ENCODE peak calls at places on chromosome 18, in five cellular contexts. I is HepG2, D is H1, X is GM12878, P is K562. V is an unnamed sample.

GRCh38 chr18:41378628-41379027 is 576.4 kb upstream of the PIK3C3 start:
- DNase-seq in P (no peak), D (no peak), X (no peak), I (no peak), V (no peak)

GRCh38 chr18:58429442-58429841 is 199.4 kb downstream of the ALPK2 start:
- DNase-seq in X (no peak), P (no peak), I (no peak), D (no peak), V (no peak)

GRCh38 chr18:66344227-66344626 is 259.7 kb downstream of the CDH19 start:
- DNase-seq in D (no peak), I (no peak), X (no peak), P (no peak), V (no peak)

GRCh38 chr18:45761512-45762114 is 37.6 kb downstream of the SLC14A1 start:
- DNase-seq in P (peak; percentile 18), D (no peak), X (no peak), I (no peak), V (no peak)

GRCh38 chr18:9868857-9869712 is 16.7 kb upstream of the TXNDC2 start:
- DNase-seq in P (no peak), I (no peak), X (no peak), D (no peak), V (no peak)

GRCh38 chr18:62571648-62572047 is 48.8 kb downstream of the ZCCHC2 start:
- DNase-seq in D (no peak), I (no peak), X (no peak), P (no peak), V (no peak)

GRCh38 chr18:59044855-59045254 is 94.8 kb upstream of the SEC11C start:
- DNase-seq in I (no peak), X (no peak), P (no peak), D (no peak), V (no peak)

GRCh38 chr18:54233228-54233625 is 8.8 kb upstream of the MBD2 start:
- DNase-seq in I (no peak), X (no peak), D (no peak), P (no peak), V (no peak)

GRCh38 chr18:57970356-57971095 is 73.5 kb upstream of the NEDD4L start:
- DNase-seq in X (no peak), D (peak; percentile 83), P (peak; percentile 22), I (peak; percentile 37), V (peak; percentile 76)

GRCh38 chr18:36188912-36189311 is 1.6 kb downstream of the MOCOS start:
- DNase-seq in P (no peak), X (no peak), D (peak; percentile 45), I (no peak), V (no peak)

GRCh38 chr18:45321520-45321919 is 293.8 kb upstream of the SLC14A2 start:
- DNase-seq in I (no peak), X (no peak), D (no peak), P (no peak), V (no peak)

GRCh38 chr18:9561774-9562173 is 52.6 kb downstream of the PPP4R1 start:
- DNase-seq in X (no peak), I (no peak), P (no peak), D (no peak), V (no peak)

GRCh38 chr18:26617151-26617554 is 68.8 kb upstream of the KCTD1 start:
- DNase-seq in D (no peak), X (no peak), I (peak; percentile 25), P (no peak), V (no peak)

GRCh38 chr18:44958450-44958849 is 277.8 kb downstream of the SETBP1 start:
- DNase-seq in D (no peak), X (no peak), I (no peak), P (no peak), V (no peak)

GRCh38 chr18:32389868-32390267 is 80.8 kb downstream of the GAREM1 start:
- DNase-seq in I (no peak), X (no peak), D (no peak), P (no peak), V (no peak)

GRCh38 chr18:31557446-31557845 is 34.2 kb upstream of the TTR start:
- DNase-seq in D (no peak), X (no peak), I (no peak), P (no peak), V (peak; percentile 30)

GRCh38 chr18:47594063-47594462 is 336.4 kb downstream of the SMAD2 start:
- DNase-seq in X (no peak), P (no peak), D (no peak), I (no peak), V (no peak)

GRCh38 chr18:51168031-51168742 is 29.3 kb downstream of the MEX3C start:
- DNase-seq in D (peak; percentile 63), X (no peak), I (no peak), P (no peak), V (peak; percentile 67)

GRCh38 chr18:41501848-41502247 is 453.2 kb upstream of the PIK3C3 start:
- DNase-seq in X (no peak), I (no peak), P (no peak), D (no peak), V (no peak)

GRCh38 chr18:73551211-73551610 is 596.4 kb downstream of the FBXO15 start:
- DNase-seq in D (no peak), I (no peak), X (no peak), P (no peak), V (no peak)

GRCh38 chr18:59012815-59013677 is 126.6 kb upstream of the SEC11C start:
- DNase-seq in P (no peak), I (no peak), X (no peak), D (peak; percentile 38), V (no peak)

GRCh38 chr18:9237982-9238381 is 96.6 kb upstream of the TWSG1 start:
- DNase-seq in X (no peak), D (no peak), P (no peak), I (no peak), V (no peak)

GRCh38 chr18:21053127-21053526 is 58.5 kb downstream of the ROCK1 start:
- DNase-seq in X (no peak), D (no peak), I (peak; percentile 69), P (no peak), V (no peak)

GRCh38 chr18:21598726-21599584 is 1.5 kb downstream of the ESCO1 start:
- DNase-seq in X (no peak), I (peak; percentile 71), D (no peak), P (peak; percentile 34), V (no peak)

GRCh38 chr18:67408240-67408639 is 108.3 kb downstream of the DSEL start:
- DNase-seq in D (no peak), X (no peak), I (no peak), P (no peak), V (no peak)

GRCh38 chr18:78521136-78521535 is 458.5 kb upstream of the SALL3 start:
- DNase-seq in X (no peak), D (no peak), I (no peak), P (no peak), V (no peak)

GRCh38 chr18:27661320-27662049 is 476.4 kb upstream of the CHST9 start:
- DNase-seq in X (no peak), I (no peak), P (no peak), D (no peak), V (no peak)

GRCh38 chr18:46174317-46175039 is 70.3 kb downstream of the HAUS1 start:
- DNase-seq in P (peak; percentile 30), D (peak; percentile 62), X (no peak), I (no peak), V (peak; percentile 53)

GRCh38 chr18:23871410-23871809 is 143.1 kb upstream of the TTC39C start:
- DNase-seq in P (no peak), X (peak; percentile 21), D (no peak), I (no peak), V (no peak)

GRCh38 chr18:23875966-23876365 is 138.6 kb upstream of the TTC39C start:
- DNase-seq in D (no peak), I (no peak), X (no peak), P (no peak), V (no peak)

GRCh38 chr18:23870963-23871362 is 143.6 kb upstream of the TTC39C start:
- DNase-seq in I (no peak), D (no peak), X (no peak), P (no peak), V (no peak)

GRCh38 chr18:23876496-23876895 is 138.1 kb upstream of the TTC39C start:
- DNase-seq in X (no peak), I (no peak), P (no peak), D (no peak), V (no peak)

DNA sequence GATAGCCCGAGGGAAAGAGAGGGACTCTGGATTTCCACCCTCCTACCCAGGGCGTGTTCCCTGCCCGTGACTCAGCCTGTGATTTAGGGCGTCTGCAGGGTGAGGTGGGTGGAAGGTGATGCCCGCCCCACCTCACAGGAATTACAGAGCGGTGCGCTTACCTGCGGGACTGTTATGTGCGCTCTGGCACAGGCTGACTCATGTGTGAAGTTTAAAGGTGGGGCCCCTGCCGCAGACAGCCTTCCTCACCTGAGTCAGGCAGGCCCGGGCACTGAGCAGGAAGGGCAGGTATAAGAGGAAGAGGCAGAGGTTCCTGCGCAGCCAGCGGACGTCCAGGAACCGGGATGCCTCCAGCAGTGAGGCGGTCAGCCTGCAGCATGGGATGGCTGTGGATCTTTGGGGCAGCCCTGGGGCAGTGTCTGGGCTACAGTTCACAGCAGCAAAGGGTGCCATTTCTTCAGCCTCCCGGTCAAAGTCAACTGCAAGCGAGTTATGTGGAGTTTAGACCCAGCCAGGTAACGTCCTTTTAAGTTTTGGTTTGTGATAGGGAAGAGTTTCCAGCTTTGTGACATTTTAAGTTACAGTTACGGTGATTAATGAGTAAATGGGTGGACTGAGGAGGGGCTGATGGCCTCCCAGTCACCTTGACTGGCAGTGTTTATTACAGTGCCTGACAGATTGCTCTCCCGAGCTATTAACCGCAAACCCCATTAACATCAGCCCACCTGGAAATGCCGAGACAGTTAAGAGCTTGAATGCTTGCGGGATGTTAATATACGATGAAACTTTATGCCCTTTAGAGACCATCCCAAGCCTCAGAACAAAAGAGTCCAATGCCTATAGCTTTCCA is 141.6 kb upstream of the TTC39C start:
- DNase-seq in P (no peak), I (no peak), D (no peak), X (no peak), V (no peak)
- TF ChIP-seq ATF2 in P (no peak), I (no peak), D (no peak), X (no peak), V (no peak)

GRCh38 chr18:69177702-69178101 is 223.0 kb upstream of the DOK6 start:
- DNase-seq in I (no peak), D (no peak), P (no peak), X (no peak), V (no peak)
- TF ChIP-seq ATF2 in I (no peak), D (no peak), P (no peak), X (no peak), V (no peak)

DNA sequence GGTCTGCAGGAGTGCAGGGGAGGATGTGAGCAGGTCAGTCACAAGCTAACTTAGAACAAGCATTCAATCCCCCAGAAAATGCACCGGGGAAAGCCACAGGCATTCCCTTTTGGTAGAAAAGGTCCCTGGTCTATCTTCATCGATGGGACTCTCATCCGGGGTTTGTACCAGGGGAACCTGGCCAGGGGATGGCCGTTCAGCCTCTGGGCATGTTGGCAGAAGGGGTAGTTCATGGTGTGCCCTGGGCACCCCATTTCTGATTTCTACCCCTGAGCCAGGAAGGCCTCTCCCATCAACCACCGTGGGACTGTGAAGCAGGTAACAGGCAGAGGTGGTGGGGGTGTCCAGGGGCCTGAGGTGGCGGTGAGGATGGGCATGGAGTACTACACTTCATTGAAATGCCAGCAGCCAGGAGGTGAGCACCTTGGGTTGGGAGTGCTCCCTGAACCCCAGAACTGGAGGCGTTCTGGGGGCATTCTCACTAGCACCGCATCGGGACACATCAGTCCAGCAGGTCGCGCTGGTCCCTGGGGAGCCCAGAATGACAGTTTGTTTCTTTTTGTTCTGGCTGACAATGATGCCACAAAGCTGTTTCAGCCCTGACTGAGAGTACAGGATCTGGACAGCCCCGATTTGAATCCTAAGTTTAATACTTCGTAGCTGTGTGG is 172.3 kb downstream of the SMAD7 start:
- DNase-seq in P (no peak), X (peak; percentile 51), D (no peak), I (no peak), V (no peak)
- TF ChIP-seq ATF2 in P (no peak), X (no peak), D (no peak), I (no peak), V (no peak)

GRCh38 chr18:6859676-6860422 is 130.3 kb downstream of the ARHGAP28 start:
- DNase-seq in X (no peak), P (no peak), I (no peak), D (no peak), V (no peak)
- TF ChIP-seq ATF2 in X (no peak), P (no peak), I (no peak), D (no peak), V (no peak)